ENCODE peak calls at places on chromosomes 4 and X, in four cellular contexts. V is GM12878, L is K562, Y is GM23338. K is an unnamed sample.

GRCh38 chrX:15877380-15877779 is 22.8 kb upstream of the AP1S2 start:
- DNase-seq in V (no peak), L (no peak), Y (no peak), K (no peak)

GRCh38 chr4:26050212-26050643 is 136.2 kb downstream of the SMIM20 start:
- DNase-seq in V (no peak), L (no peak), Y (no peak), K (no peak)

GRCh38 chr4:172683016-172683415 is 485.6 kb upstream of the GALNT7 start:
- DNase-seq in V (no peak), L (no peak), Y (no peak), K (no peak)

GRCh38 chr4:7124643-7125442 is 57.0 kb upstream of the GRPEL1 start:
- DNase-seq in V (no peak), L (no peak), Y (peak), K (no peak)

GRCh38 chrX:153662266-153662665 is 11.3 kb downstream of the PNCK start:
- DNase-seq in V (no peak), L (no peak), Y (peak), K (no peak)

GRCh38 chr4:7632341-7632740 is 197.6 kb upstream of the PSAPL1 start:
- DNase-seq in V (no peak), L (no peak), Y (no peak), K (no peak)

GRCh38 chrX:12443534-12444098 is 305.3 kb downstream of the FRMPD4 start:
- DNase-seq in V (peak), L (no peak), Y (no peak), K (no peak)

GRCh38 chr4:142683503-142683902 is 162.6 kb downstream of the INPP4B start:
- DNase-seq in V (no peak), L (no peak), Y (no peak), K (no peak)

GRCh38 chrX:5341902-5342301 is 886.8 kb downstream of the NLGN4X start:
- DNase-seq in V (no peak), L (no peak), Y (no peak), K (no peak)
- TF ChIP-seq REST in V (peak), L (no peak), Y (peak), K (no peak)

GRCh38 chr4:186243331-186243730 is 16.0 kb downstream of the KLKB1 start:
- DNase-seq in V (no peak), L (no peak), Y (peak), K (no peak)
- TF ChIP-seq POLR2AphosphoS5 in V (no peak), L (no peak), Y (no peak), K (no peak)

GRCh38 chrX:40580537-40581332 is at the start of gene ATP6AP2:
- DNase-seq in V (peak), L (peak), Y (peak), K (peak)
- TF ChIP-seq REST in V (no peak), L (no peak), Y (no peak), K (no peak)

GRCh38 chr4:123469245-123469644 is 72.7 kb downstream of the SPRY1 start:
- DNase-seq in V (no peak), L (no peak), Y (no peak), K (no peak)
- TF ChIP-seq POLR2AphosphoS5 in V (no peak), L (no peak), Y (no peak), K (no peak)

DNA sequence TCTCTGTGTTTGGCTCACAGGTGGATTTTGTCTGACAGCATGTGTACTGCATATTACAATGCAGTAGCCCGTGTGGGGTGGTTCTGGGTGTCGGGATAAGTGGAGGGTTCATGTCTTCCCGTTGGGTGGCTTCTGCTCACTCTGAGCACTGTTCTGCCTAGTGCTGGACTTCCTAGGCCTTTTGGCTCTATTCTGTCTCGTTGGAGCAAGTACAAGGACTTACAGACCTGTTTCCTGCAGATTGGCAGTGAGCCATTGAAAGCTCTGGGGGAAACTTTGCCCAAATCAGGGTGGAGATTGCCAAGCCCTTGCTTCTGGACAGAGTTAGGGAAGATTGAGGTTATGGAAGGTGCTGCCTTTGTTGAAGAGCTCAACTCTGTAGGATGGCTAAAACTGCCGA is 91.1 kb upstream of the SLC4A4 start:
- DNase-seq in V (no peak), L (no peak), Y (no peak), K (no peak)
- TF ChIP-seq REST in V (no peak), L (no peak), Y (no peak), K (no peak)

GRCh38 chrX:14065800-14066199 is 36.1 kb upstream of the GEMIN8 start:
- DNase-seq in V (no peak), L (no peak), Y (no peak), K (no peak)
- TF ChIP-seq POLR2AphosphoS5 in V (no peak), L (no peak), Y (no peak), K (no peak)

GRCh38 chrX:130147631-130148030 is 18.0 kb downstream of the AIFM1 start:
- DNase-seq in V (no peak), L (no peak), Y (no peak), K (no peak)
- TF ChIP-seq REST in V (no peak), L (no peak), Y (no peak), K (no peak)

DNA sequence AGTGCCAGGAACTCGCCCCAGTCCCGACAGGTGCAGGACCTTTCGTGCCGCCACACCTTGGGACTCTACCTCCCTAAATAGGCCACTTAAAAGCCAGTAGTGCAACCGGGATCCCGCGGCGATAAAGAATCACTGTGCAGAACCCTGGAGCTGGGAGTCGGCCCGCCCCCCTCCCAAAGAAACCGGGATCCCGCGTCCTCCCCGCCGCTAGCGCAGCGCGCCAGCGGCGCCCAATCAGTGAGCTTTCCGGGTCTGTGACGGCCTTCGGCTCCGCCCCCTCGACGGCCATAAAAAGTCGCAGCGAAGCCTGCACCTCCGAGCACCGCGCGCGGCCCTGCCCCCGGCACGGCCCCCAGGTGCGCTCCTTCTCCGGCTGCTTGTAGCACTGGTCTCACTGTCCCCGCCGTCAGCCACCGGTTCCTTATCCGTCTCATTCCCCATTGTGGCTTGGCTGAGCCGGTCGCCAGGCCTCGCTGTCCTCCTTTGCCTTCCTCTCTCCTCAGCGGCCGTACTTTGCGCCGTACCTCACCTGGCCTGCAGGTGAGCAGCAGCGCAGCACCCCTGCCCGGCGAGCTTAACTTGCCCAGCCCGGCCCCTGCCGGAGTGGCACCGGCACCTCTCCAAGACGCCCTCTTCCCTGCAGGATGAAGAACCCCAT is at the start of gene LRAT:
- DNase-seq in V (no peak), L (peak), Y (peak), K (no peak)
- TF ChIP-seq POLR2AphosphoS5 in V (no peak), L (no peak), Y (peak), K (no peak)

K was measured in Panc1.